ENCODE peak calls at places on chromosomes 16 and 17, in five cellular contexts. One of them, this sample, is unnamed.

GRCh38 chr16:78563905-78564304 is 464.5 kb downstream of the WWOX start:
- DNase-seq in occipital lobe: no peak
- DNase-seq in mesenchymal stem cell: peak
- DNase-seq in NCI-H146: peak
- DNase-seq in heart left ventricle: no peak
- DNase-seq in this sample: no peak

GRCh38 chr16:19879241-19879792 is 5.3 kb downstream of the GPRC5B start:
- DNase-seq in occipital lobe: peak
- DNase-seq in mesenchymal stem cell: peak
- DNase-seq in NCI-H146: peak
- DNase-seq in heart left ventricle: no peak
- DNase-seq in this sample: no peak

GRCh38 chr17:17680477-17681186 is 626 bp upstream of the RAI1 start:
- DNase-seq in occipital lobe: no peak
- DNase-seq in mesenchymal stem cell: no peak
- DNase-seq in NCI-H146: peak
- DNase-seq in heart left ventricle: no peak
- DNase-seq in this sample: no peak

GRCh38 chr17:62702746-62703268 is 75.3 kb downstream of the MRC2 start:
- DNase-seq in occipital lobe: no peak
- DNase-seq in mesenchymal stem cell: no peak
- DNase-seq in NCI-H146: no peak
- DNase-seq in heart left ventricle: peak
- DNase-seq in this sample: no peak

GRCh38 chr16:57801856-57802634 is at the start of gene KIFC3:
- DNase-seq in occipital lobe: no peak
- DNase-seq in mesenchymal stem cell: peak
- DNase-seq in NCI-H146: peak
- DNase-seq in heart left ventricle: peak
- DNase-seq in this sample: peak

GRCh38 chr16:85522842-85523601 is 90.1 kb upstream of the GSE1 start:
- DNase-seq in occipital lobe: peak
- DNase-seq in mesenchymal stem cell: peak
- DNase-seq in NCI-H146: peak
- DNase-seq in heart left ventricle: no peak
- DNase-seq in this sample: peak

GRCh38 chr17:50765454-50766221 is 1.7 kb downstream of the ANKRD40CL start:
- DNase-seq in occipital lobe: no peak
- DNase-seq in mesenchymal stem cell: no peak
- DNase-seq in NCI-H146: no peak
- DNase-seq in heart left ventricle: no peak
- DNase-seq in this sample: no peak

GRCh38 chr16:15807603-15808009 is 49.2 kb downstream of the MYH11 start:
- DNase-seq in occipital lobe: no peak
- DNase-seq in mesenchymal stem cell: no peak
- DNase-seq in NCI-H146: no peak
- DNase-seq in heart left ventricle: no peak
- DNase-seq in this sample: no peak

GRCh38 chr17:27793168-27793905 is 7.0 kb downstream of the NOS2 start:
- DNase-seq in occipital lobe: no peak
- DNase-seq in mesenchymal stem cell: no peak
- DNase-seq in NCI-H146: no peak
- DNase-seq in heart left ventricle: peak
- DNase-seq in this sample: no peak

GRCh38 chr17:80970044-80970761 is 21.4 kb upstream of the CHMP6 start:
- DNase-seq in occipital lobe: no peak
- DNase-seq in mesenchymal stem cell: no peak
- DNase-seq in NCI-H146: no peak
- DNase-seq in heart left ventricle: peak
- DNase-seq in this sample: no peak

GRCh38 chr17:77280304-77280910 is 139.6 kb downstream of the SEC14L1 start:
- DNase-seq in occipital lobe: no peak
- DNase-seq in mesenchymal stem cell: peak
- DNase-seq in NCI-H146: no peak
- DNase-seq in heart left ventricle: no peak
- DNase-seq in this sample: no peak

GRCh38 chr16:71784093-71784492 is 24.5 kb downstream of the AP1G1 start:
- DNase-seq in occipital lobe: no peak
- DNase-seq in mesenchymal stem cell: no peak
- DNase-seq in NCI-H146: no peak
- DNase-seq in heart left ventricle: no peak
- DNase-seq in this sample: no peak

GRCh38 chr16:4678596-4678995 is 14.8 kb upstream of the NUDT16L1 start:
- DNase-seq in occipital lobe: no peak
- DNase-seq in mesenchymal stem cell: no peak
- DNase-seq in NCI-H146: no peak
- DNase-seq in heart left ventricle: peak
- DNase-seq in this sample: no peak

GRCh38 chr16:86306811-86307517 is 203.4 kb upstream of the FOXF1 start:
- DNase-seq in occipital lobe: no peak
- DNase-seq in mesenchymal stem cell: peak
- DNase-seq in NCI-H146: no peak
- DNase-seq in heart left ventricle: no peak
- DNase-seq in this sample: peak

GRCh38 chr16:46649571-46649970 is 28.4 kb upstream of the SHCBP1 start:
- DNase-seq in occipital lobe: peak
- DNase-seq in mesenchymal stem cell: no peak
- DNase-seq in NCI-H146: no peak
- DNase-seq in heart left ventricle: peak
- DNase-seq in this sample: no peak